ENCODE peak calls at places on chromosomes 6 and 20, in seven cellular contexts. V is epithelial cell of esophagus, Y is HTR-8/SVneo, O is neural progenitor cell, H is globus pallidus, W is EL, D is AG04449. M is an unnamed sample.
A peak's percentile ranks its signal among the peaks of the same experiment; 100 is the strongest.

GRCh38 chr6:38184780-38185080 is 365.2 kb downstream of the ZFAND3 start:
- DNase-seq in Y (no peak), O (no peak), V (no peak), W (no peak), D (no peak), H (peak; percentile 46), M (no peak)

GRCh38 chr6:30101423-30101938 is 11.4 kb downstream of the TRIM31 start:
- DNase-seq in Y (no peak), W (no peak), O (no peak), H (no peak), V (peak; percentile 31), D (no peak), M (no peak)

GRCh38 chr6:13916230-13916944 is 8.4 kb upstream of the RNF182 start:
- DNase-seq in H (no peak), O (no peak), Y (no peak), W (peak; percentile 37), V (peak; percentile 66), D (no peak), M (peak; percentile 53)

GRCh38 chr20:4021905-4022304 is 6.5 kb upstream of the RNF24 start:
- DNase-seq in D (no peak), W (no peak), H (no peak), V (no peak), Y (no peak), O (no peak), M (peak; percentile 49)

GRCh38 chr6:92110390-92110789 is 1309.0 kb downstream of the EPHA7 start:
- DNase-seq in Y (no peak), O (no peak), D (no peak), H (no peak), W (no peak), V (no peak), M (peak; percentile 4)

GRCh38 chr20:61407561-61407960 is 155.5 kb downstream of the CDH4 start:
- DNase-seq in Y (no peak), W (no peak), V (no peak), D (no peak), H (no peak), O (no peak), M (peak; percentile 17)

GRCh38 chr20:5714261-5715041 is 35.8 kb upstream of the SHLD1 start:
- DNase-seq in H (no peak), Y (no peak), W (no peak), O (peak; percentile 28), D (no peak), V (no peak), M (no peak)

GRCh38 chr6:34836008-34836407 is 44.1 kb downstream of the BLTP3A start:
- DNase-seq in O (no peak), W (no peak), V (no peak), D (no peak), Y (no peak), H (peak; percentile 51), M (no peak)

GRCh38 chr6:17086469-17086868 is 15.4 kb upstream of the STMND1 start:
- DNase-seq in H (peak; percentile 75), Y (peak; percentile 76), O (peak; percentile 59), V (peak; percentile 79), W (peak; percentile 86), D (peak; percentile 24), M (peak; percentile 49)

GRCh38 chr6:70110128-70111022 is 192.5 kb downstream of the COL9A1 start:
- DNase-seq in W (no peak), H (no peak), O (no peak), V (no peak), Y (no peak), D (no peak), M (peak; percentile 3)

GRCh38 chr20:667351-668034 is 8.1 kb downstream of the SCRT2 start:
- DNase-seq in Y (peak; percentile 43), W (peak; percentile 49), D (no peak), H (no peak), O (peak; percentile 80), V (peak; percentile 63), M (no peak)

GRCh38 chr6:151870375-151870774 is 62.9 kb downstream of the ESR1 start:
- DNase-seq in H (no peak), D (no peak), Y (no peak), W (no peak), V (no peak), O (no peak), M (no peak)